ENCODE peak calls at places on chromosomes 13 and 19, in four cellular contexts. J is ELF-1; Y is stimulated activated CD4-positive, alpha-beta T cell treated with anti-CD3 and anti-CD28 coated beads, Interleukin-2, amount 100 ng/mL, for 48 hours; D is NAMALWA. S is an unnamed sample.

GRCh38 chr13:101258509-101258908 is 157.8 kb downstream of the NALCN start:
- DNase-seq in J (no peak), Y (no peak), D (no peak), S (no peak)

GRCh38 chr19:35209646-35210045 is 18.9 kb downstream of the FAM187B start:
- DNase-seq in J (no peak), Y (no peak), D (no peak), S (no peak)

GRCh38 chr19:8237026-8237425 is 27.9 kb downstream of the CERS4 start:
- DNase-seq in J (no peak), Y (no peak), D (no peak), S (no peak)

GRCh38 chr13:20482275-20482761 is 43.3 kb downstream of the CRYL1 start:
- DNase-seq in J (no peak), Y (no peak), D (no peak), S (no peak)

GRCh38 chr13:41554626-41555386 is 97.5 kb downstream of the RGCC start:
- DNase-seq in J (no peak), Y (peak; percentile 30), D (peak; percentile 18), S (no peak)

GRCh38 chr19:41373993-41374392 is 2.3 kb upstream of the TMEM91 start:
- DNase-seq in J (no peak), Y (no peak), D (no peak), S (no peak)

GRCh38 chr13:98910501-98910951 is 67.3 kb downstream of the DOCK9 start:
- DNase-seq in J (no peak), Y (no peak), D (no peak), S (no peak)

GRCh38 chr13:93736111-93736510 is 509.5 kb downstream of the GPC6 start:
- DNase-seq in J (no peak), Y (no peak), D (no peak), S (no peak)

GRCh38 chr13:52084971-52085370 is 43.9 kb downstream of the NEK5 start:
- DNase-seq in J (no peak), Y (no peak), D (no peak), S (no peak)

GRCh38 chr19:39314016-39314728 is 6.5 kb downstream of the LRFN1 start:
- DNase-seq in J (no peak), Y (no peak), D (no peak), S (no peak)

GRCh38 chr19:55344444-55344843 is 4.8 kb downstream of the KMT5C start:
- DNase-seq in J (peak; percentile 30), Y (no peak), D (no peak), S (no peak)

GRCh38 chr19:46546194-46546896 is 50.7 kb upstream of the PNMA8B start:
- DNase-seq in J (peak; percentile 64), Y (no peak), D (peak; percentile 35), S (no peak)

GRCh38 chr19:6127716-6128335 is 7.6 kb upstream of the ACSBG2 start:
- DNase-seq in J (no peak), Y (no peak), D (no peak), S (no peak)

GRCh38 chr13:75135325-75135825 is 346.6 kb downstream of the TBC1D4 start:
- DNase-seq in J (no peak), Y (no peak), D (no peak), S (no peak)

GRCh38 chr19:28066988-28067387 is 1146.0 kb downstream of the UQCRFS1 start:
- DNase-seq in J (no peak), Y (no peak), D (no peak), S (no peak)

GRCh38 chr19:37594982-37595382 is 306 bp downstream of the ZNF540 start:
- DNase-seq in J (no peak), Y (peak; percentile 43), D (no peak), S (peak; percentile 24)

GRCh38 chr13:93730780-93731179 is 504.2 kb downstream of the GPC6 start:
- DNase-seq in J (no peak), Y (no peak), D (no peak), S (no peak)

GRCh38 chr13:113915012-113915763 is 51.3 kb upstream of the GAS6 start:
- DNase-seq in J (no peak), Y (no peak), D (no peak), S (no peak)

GRCh38 chr19:45311640-45312039 is 11.0 kb downstream of the CKM start:
- DNase-seq in J (peak; percentile 42), Y (no peak), D (no peak), S (no peak)

GRCh38 chr13:23889598-23890224 is 511 bp upstream of the MIPEP start:
- DNase-seq in J (no peak), Y (no peak), D (peak; percentile 65), S (no peak)

GRCh38 chr13:50512602-50513527 is 330.6 kb downstream of the DLEU7 start:
- DNase-seq in J (peak; percentile 36), Y (no peak), D (peak; percentile 83), S (peak; percentile 60)

GRCh38 chr13:42893346-42893745 is 98.7 kb downstream of the EPSTI1 start:
- DNase-seq in J (no peak), Y (no peak), D (no peak), S (no peak)

GRCh38 chr19:40355975-40356680 is 7.6 kb downstream of the PLD3 start:
- DNase-seq in J (no peak), Y (no peak), D (no peak), S (no peak)

GRCh38 chr13:78131811-78132210 is 213.2 kb upstream of the EDNRB start:
- DNase-seq in J (no peak), Y (no peak), D (peak; percentile 39), S (no peak)

GRCh38 chr19:10468133-10468532 is 35.0 kb downstream of the KEAP1 start:
- DNase-seq in J (no peak), Y (no peak), D (no peak), S (no peak)

GRCh38 chr13:49357694-49358093 is 86.2 kb downstream of the CAB39L start:
- DNase-seq in J (no peak), Y (no peak), D (no peak), S (no peak)

GRCh38 chr13:101416181-101417042 is at the start of gene NALCN:
- DNase-seq in J (peak; percentile 18), Y (no peak), D (no peak), S (no peak)

GRCh38 chr19:38036707-38037106 is 129.7 kb downstream of the SIPA1L3 start:
- DNase-seq in J (no peak), Y (no peak), D (peak; percentile 25), S (no peak)

GRCh38 chr13:109874921-109875454 is 88.6 kb upstream of the IRS2 start:
- DNase-seq in J (no peak), Y (no peak), D (no peak), S (no peak)

GRCh38 chr13:98567140-98567539 is 9.8 kb downstream of the STK24 start:
- DNase-seq in J (no peak), Y (no peak), D (no peak), S (no peak)

GRCh38 chr19:47274891-47275865 is 493 bp downstream of the INAFM1 start:
- DNase-seq in J (peak; percentile 44), Y (no peak), D (no peak), S (no peak)

GRCh38 chr13:22218784-22219183 is 547.9 kb downstream of the FGF9 start:
- DNase-seq in J (no peak), Y (no peak), D (no peak), S (no peak)

GRCh38 chr13:41254902-41255301 is 8.5 kb downstream of the MTRF1 start:
- DNase-seq in J (no peak), Y (no peak), D (no peak), S (no peak)

GRCh38 chr13:106847049-106847448 is 279.1 kb upstream of the ARGLU1 start:
- DNase-seq in J (no peak), Y (no peak), D (no peak), S (no peak)

GRCh38 chr19:48354332-48354992 is 9.3 kb downstream of the TMEM143 start:
- DNase-seq in J (peak; percentile 84), Y (no peak), D (no peak), S (no peak)

GRCh38 chr19:10430505-10431253 is 10.3 kb downstream of the PDE4A start:
- DNase-seq in J (no peak), Y (no peak), D (no peak), S (no peak)

GRCh38 chr13:20118268-20119140 is 42.3 kb downstream of the GJA3 start:
- DNase-seq in J (peak; percentile 53), Y (no peak), D (no peak), S (no peak)

GRCh38 chr19:44718441-44719261 is 19.7 kb downstream of the CEACAM16 start:
- DNase-seq in J (peak; percentile 80), Y (no peak), D (no peak), S (no peak)

GRCh38 chr13:28819748-28820098 is 416 bp upstream of the MTUS2 start:
- DNase-seq in J (peak; percentile 63), Y (peak; percentile 46), D (no peak), S (peak; percentile 6)